ENCODE peak calls at places on chromosomes 3 and 15, in six cellular contexts. One of them, this sample, is unnamed.

GRCh38 chr15:75955720-75956119 is 52.0 kb downstream of the FBXO22 start:
- DNase-seq in ACHN: no peak
- DNase-seq in NCI-H774: no peak
- DNase-seq in A549: no peak
- DNase-seq in left cardiac atrium: no peak
- DNase-seq in Kasumi-1: no peak
- DNase-seq in this sample: no peak

GRCh38 chr3:119768668-119769393 is 13.1 kb upstream of the NR1I2 start:
- DNase-seq in ACHN: no peak
- DNase-seq in NCI-H774: no peak
- DNase-seq in A549: no peak
- DNase-seq in left cardiac atrium: no peak
- DNase-seq in Kasumi-1: no peak
- DNase-seq in this sample: no peak

GRCh38 chr15:66832679-66833078 is 130.6 kb downstream of the SMAD6 start:
- DNase-seq in ACHN: no peak
- DNase-seq in NCI-H774: no peak
- DNase-seq in A549: no peak
- DNase-seq in left cardiac atrium: no peak
- DNase-seq in Kasumi-1: peak; percentile 34
- DNase-seq in this sample: no peak

GRCh38 chr3:79602385-79602784 is 165.4 kb downstream of the ROBO1 start:
- DNase-seq in ACHN: no peak
- DNase-seq in NCI-H774: no peak
- DNase-seq in A549: no peak
- DNase-seq in left cardiac atrium: no peak
- DNase-seq in Kasumi-1: no peak
- DNase-seq in this sample: no peak

GRCh38 chr3:117252208-117252607 is 542.6 kb downstream of the TUSC7 start:
- DNase-seq in ACHN: no peak
- DNase-seq in NCI-H774: no peak
- DNase-seq in A549: peak; percentile 70
- DNase-seq in left cardiac atrium: no peak
- DNase-seq in Kasumi-1: no peak
- DNase-seq in this sample: no peak

GRCh38 chr3:122973893-122974615 is 53.5 kb downstream of the SEMA5B start:
- DNase-seq in ACHN: no peak
- DNase-seq in NCI-H774: no peak
- DNase-seq in A549: no peak
- DNase-seq in left cardiac atrium: no peak
- DNase-seq in Kasumi-1: no peak
- DNase-seq in this sample: no peak

GRCh38 chr3:45665101-45665572 is 24.1 kb upstream of the SACM1L start:
- DNase-seq in ACHN: peak; percentile 62
- DNase-seq in NCI-H774: no peak
- DNase-seq in A549: peak; percentile 76
- DNase-seq in left cardiac atrium: no peak
- DNase-seq in Kasumi-1: peak; percentile 73
- DNase-seq in this sample: peak; percentile 71

GRCh38 chr3:102156426-102156825 is 278.4 kb upstream of the ZPLD1 start:
- DNase-seq in ACHN: peak; percentile 81
- DNase-seq in NCI-H774: no peak
- DNase-seq in A549: peak; percentile 86
- DNase-seq in left cardiac atrium: no peak
- DNase-seq in Kasumi-1: no peak
- DNase-seq in this sample: no peak

GRCh38 chr3:81216192-81216591 is 545.3 kb downstream of the GBE1 start:
- DNase-seq in ACHN: peak; percentile 18
- DNase-seq in NCI-H774: no peak
- DNase-seq in A549: peak; percentile 2
- DNase-seq in left cardiac atrium: no peak
- DNase-seq in Kasumi-1: no peak
- DNase-seq in this sample: no peak

GRCh38 chr15:94480289-94480834 is 249.0 kb downstream of the MCTP2 start:
- DNase-seq in ACHN: no peak
- DNase-seq in NCI-H774: no peak
- DNase-seq in A549: no peak
- DNase-seq in left cardiac atrium: no peak
- DNase-seq in Kasumi-1: no peak
- DNase-seq in this sample: no peak

GRCh38 chr3:55708242-55708641 is 221.1 kb upstream of the WNT5A start:
- DNase-seq in ACHN: no peak
- DNase-seq in NCI-H774: no peak
- DNase-seq in A549: no peak
- DNase-seq in left cardiac atrium: no peak
- DNase-seq in Kasumi-1: no peak
- DNase-seq in this sample: no peak

GRCh38 chr3:52845157-52845556 is 10.3 kb upstream of the MUSTN1 start:
- DNase-seq in ACHN: no peak
- DNase-seq in NCI-H774: no peak
- DNase-seq in A549: no peak
- DNase-seq in left cardiac atrium: peak; percentile 70
- DNase-seq in Kasumi-1: no peak
- DNase-seq in this sample: peak; percentile 83

GRCh38 chr3:100591411-100591810 is 18.0 kb upstream of the ADGRG7 start:
- DNase-seq in ACHN: peak; percentile 77
- DNase-seq in NCI-H774: no peak
- DNase-seq in A549: peak; percentile 14
- DNase-seq in left cardiac atrium: no peak
- DNase-seq in Kasumi-1: no peak
- DNase-seq in this sample: no peak

GRCh38 chr15:98647026-98647773 is 1.1 kb upstream of the IGF1R start:
- DNase-seq in ACHN: peak; percentile 84
- DNase-seq in NCI-H774: peak; percentile 29
- DNase-seq in A549: peak; percentile 91
- DNase-seq in left cardiac atrium: peak; percentile 74
- DNase-seq in Kasumi-1: peak; percentile 76
- DNase-seq in this sample: peak; percentile 51

GRCh38 chr15:95405447-95405846 is 925.1 kb upstream of the NR2F2 start:
- DNase-seq in ACHN: peak; percentile 14
- DNase-seq in NCI-H774: no peak
- DNase-seq in A549: no peak
- DNase-seq in left cardiac atrium: no peak
- DNase-seq in Kasumi-1: no peak
- DNase-seq in this sample: no peak

GRCh38 chr3:43684944-43685343 is 5.8 kb upstream of the ABHD5 start:
- DNase-seq in ACHN: no peak
- DNase-seq in NCI-H774: no peak
- DNase-seq in A549: no peak
- DNase-seq in left cardiac atrium: no peak
- DNase-seq in Kasumi-1: no peak
- DNase-seq in this sample: no peak

GRCh38 chr3:106542101-106542769 is 673.4 kb upstream of the CBLB start:
- DNase-seq in ACHN: no peak
- DNase-seq in NCI-H774: no peak
- DNase-seq in A549: no peak
- DNase-seq in left cardiac atrium: no peak
- DNase-seq in Kasumi-1: no peak
- DNase-seq in this sample: no peak

GRCh38 chr15:88498991-88499390 is 31.5 kb downstream of the MRPS11 start:
- DNase-seq in ACHN: no peak
- DNase-seq in NCI-H774: peak; percentile 21
- DNase-seq in A549: no peak
- DNase-seq in left cardiac atrium: no peak
- DNase-seq in Kasumi-1: no peak
- DNase-seq in this sample: no peak

This sample was measured in HepG2.